ENCODE peak calls at places on chromosomes 7 and 10, in five cellular contexts. One of them, this sample, is unnamed.
A peak's percentile ranks its signal among the peaks of the same experiment; 100 is the strongest.

GRCh38 chr7:98562336-98563182 is 54.5 kb upstream of the NPTX2 start:
- DNase-seq in ovary: no peak
- DNase-seq in SK-N-SH: peak; percentile 43
- DNase-seq in A549: no peak
- DNase-seq in tibial nerve: no peak
- DNase-seq in this sample: no peak

GRCh38 chr10:60236869-60237524 is 152.7 kb downstream of the ANK3 start:
- DNase-seq in tibial nerve: peak; percentile 19
- DNase-seq in ovary: no peak
- DNase-seq in SK-N-SH: peak; percentile 16
- DNase-seq in A549: no peak
- DNase-seq in this sample: peak; percentile 52

GRCh38 chr10:110457851-110458582 is 39.7 kb upstream of the DUSP5 start:
- DNase-seq in tibial nerve: no peak
- DNase-seq in ovary: no peak
- DNase-seq in A549: no peak
- DNase-seq in SK-N-SH: no peak
- DNase-seq in this sample: no peak

GRCh38 chr7:95209778-95210177 is 114.6 kb downstream of the PON1 start:
- DNase-seq in tibial nerve: no peak
- DNase-seq in ovary: no peak
- DNase-seq in A549: no peak
- DNase-seq in SK-N-SH: no peak
- DNase-seq in this sample: no peak

GRCh38 chr7:1345796-1346532 is 113.3 kb downstream of the UNCX start:
- DNase-seq in A549: no peak
- DNase-seq in SK-N-SH: no peak
- DNase-seq in tibial nerve: no peak
- DNase-seq in ovary: no peak
- DNase-seq in this sample: peak; percentile 66

GRCh38 chr7:130914589-130915294 is 180.7 kb upstream of the KLF14 start:
- DNase-seq in A549: no peak
- DNase-seq in ovary: no peak
- DNase-seq in tibial nerve: no peak
- DNase-seq in SK-N-SH: no peak
- DNase-seq in this sample: no peak

GRCh38 chr7:157890921-157891401 is 554.2 kb downstream of the DNAJB6 start:
- DNase-seq in SK-N-SH: no peak
- DNase-seq in A549: no peak
- DNase-seq in tibial nerve: no peak
- DNase-seq in ovary: no peak
- DNase-seq in this sample: no peak

GRCh38 chr7:82617156-82617555 is 173.6 kb upstream of the CACNA2D1 start:
- DNase-seq in ovary: no peak
- DNase-seq in tibial nerve: no peak
- DNase-seq in SK-N-SH: no peak
- DNase-seq in A549: no peak
- DNase-seq in this sample: no peak

GRCh38 chr10:15144788-15145187 is 23.7 kb downstream of the NMT2 start:
- DNase-seq in ovary: no peak
- DNase-seq in SK-N-SH: no peak
- DNase-seq in A549: no peak
- DNase-seq in tibial nerve: no peak
- DNase-seq in this sample: no peak

GRCh38 chr7:93902777-93903423 is 3.5 kb upstream of the GNGT1 start:
- DNase-seq in A549: no peak
- DNase-seq in ovary: peak; percentile 51
- DNase-seq in SK-N-SH: peak; percentile 55
- DNase-seq in tibial nerve: no peak
- DNase-seq in this sample: no peak

DNA sequence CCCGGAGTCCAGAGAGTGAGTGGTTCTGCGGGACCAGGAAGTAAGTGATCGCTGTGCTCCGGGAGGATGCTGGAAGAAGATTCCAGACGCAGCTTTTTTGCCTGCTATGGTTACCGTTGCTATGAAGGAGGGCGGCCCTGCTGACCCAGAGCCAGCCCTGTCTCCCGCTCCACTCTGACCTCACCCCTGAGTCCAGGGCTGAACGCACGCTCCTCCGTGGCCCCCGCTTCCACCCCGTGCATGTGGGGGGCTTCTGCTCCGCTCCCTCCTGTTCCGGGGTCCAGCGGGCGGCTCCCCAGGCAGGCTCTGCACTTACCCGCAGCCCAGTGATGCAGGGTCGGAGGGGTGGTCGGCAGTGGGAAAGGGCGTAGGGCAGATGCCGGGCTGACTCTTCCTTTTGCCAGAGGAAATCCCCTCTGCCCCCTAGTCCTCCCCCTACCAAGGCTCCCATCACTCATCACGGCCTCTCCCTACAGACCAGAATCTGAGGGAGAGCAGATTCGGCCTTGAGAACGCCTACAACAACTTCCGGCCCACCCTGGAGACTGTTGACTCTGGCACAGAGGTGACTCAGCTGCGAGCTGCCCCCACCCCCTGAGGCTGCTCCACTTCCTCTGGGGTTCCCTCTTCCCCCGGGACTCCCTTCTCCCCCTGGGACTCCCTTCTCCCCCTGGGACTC is 2.6 kb upstream of the MUC17 start:
- DNase-seq in A549: peak; percentile 94
- DNase-seq in SK-N-SH: peak; percentile 82
- DNase-seq in ovary: peak; percentile 91
- DNase-seq in tibial nerve: peak; percentile 21
- DNase-seq in this sample: peak; percentile 83
- TF ChIP-seq EP300 in A549: peak; percentile 47
- TF ChIP-seq EP300 in SK-N-SH: no peak
- TF ChIP-seq EP300 in ovary: no peak
- TF ChIP-seq EP300 in tibial nerve: no peak
- TF ChIP-seq EP300 in this sample: no peak

DNA sequence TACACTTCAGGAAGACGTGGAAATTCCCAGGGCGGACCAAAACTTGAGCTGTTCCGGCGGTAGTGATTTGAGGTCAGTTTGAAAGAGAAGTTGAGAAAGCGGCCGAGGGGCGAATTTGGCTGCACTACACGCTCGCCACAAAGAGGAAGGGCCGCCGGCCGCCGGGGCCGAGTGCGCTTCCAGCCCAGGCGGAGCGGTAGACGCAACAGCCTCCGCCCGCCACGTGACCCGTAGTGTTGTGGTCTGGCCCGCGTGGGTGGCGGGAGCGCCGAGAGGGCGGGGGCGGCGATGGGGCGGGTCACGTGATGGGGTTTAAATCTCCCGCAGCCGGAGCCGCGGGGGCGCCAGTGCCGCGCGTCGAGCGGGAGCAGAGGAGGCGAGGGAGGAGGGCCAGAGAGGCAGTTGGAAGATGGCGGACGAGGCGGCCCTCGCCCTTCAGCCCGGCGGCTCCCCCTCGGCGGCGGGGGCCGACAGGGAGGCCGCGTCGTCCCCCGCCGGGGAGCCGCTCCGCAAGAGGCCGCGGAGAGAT is at the start of gene SIRT1:
- DNase-seq in ovary: peak; percentile 98
- DNase-seq in SK-N-SH: peak; percentile 98
- DNase-seq in A549: peak; percentile 91
- DNase-seq in tibial nerve: peak; percentile 96
- DNase-seq in this sample: peak; percentile 99
- TF ChIP-seq EP300 in ovary: peak; percentile 3
- TF ChIP-seq EP300 in SK-N-SH: no peak
- TF ChIP-seq EP300 in A549: no peak
- TF ChIP-seq EP300 in tibial nerve: peak; percentile 98
- TF ChIP-seq EP300 in this sample: no peak

GRCh38 chr7:47461161-47461560 is 120.8 kb downstream of the TNS3 start:
- DNase-seq in ovary: no peak
- DNase-seq in tibial nerve: no peak
- DNase-seq in A549: no peak
- DNase-seq in SK-N-SH: no peak
- DNase-seq in this sample: no peak
- TF ChIP-seq EP300 in ovary: no peak
- TF ChIP-seq EP300 in tibial nerve: no peak
- TF ChIP-seq EP300 in A549: no peak
- TF ChIP-seq EP300 in SK-N-SH: no peak
- TF ChIP-seq EP300 in this sample: no peak

DNA sequence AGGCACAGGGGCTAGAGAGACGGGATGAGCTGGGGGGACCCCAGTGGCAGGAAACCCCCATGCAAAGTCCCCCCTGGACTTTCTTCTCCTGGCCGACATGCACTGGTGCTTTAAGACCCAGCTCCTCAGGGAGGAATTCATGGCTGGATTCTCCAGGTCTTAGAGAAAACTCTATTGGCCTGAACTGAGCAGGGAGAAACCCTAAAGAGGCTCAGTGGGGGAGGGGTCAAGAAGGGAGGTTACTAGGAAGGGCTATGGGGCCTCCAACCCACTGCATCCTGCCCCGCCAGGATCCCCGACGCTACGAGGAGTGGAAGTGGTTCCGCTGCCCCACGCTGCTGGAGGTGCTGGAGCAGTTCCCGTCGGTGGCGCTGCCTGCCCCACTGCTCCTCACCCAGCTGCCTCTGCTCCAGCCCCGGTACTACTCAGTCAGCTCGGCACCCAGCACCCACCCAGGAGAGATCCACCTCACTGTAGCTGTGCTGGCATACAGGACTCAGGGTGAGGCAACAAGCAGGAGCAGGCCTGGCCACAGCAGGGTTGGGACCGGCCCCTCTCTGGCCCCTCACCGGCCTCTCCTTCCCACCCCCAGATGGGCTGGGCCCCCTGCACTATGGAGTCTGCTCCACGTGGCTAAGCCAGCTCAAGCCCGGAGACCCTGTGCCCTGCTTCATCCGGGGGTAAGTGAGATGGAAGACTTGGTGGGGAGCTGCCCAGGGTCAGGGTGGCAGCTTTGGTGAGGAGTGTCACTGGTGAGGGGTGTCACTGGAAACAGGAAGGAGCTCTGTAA is 13.8 kb downstream of the ATG9B start:
- DNase-seq in ovary: no peak
- DNase-seq in SK-N-SH: no peak
- DNase-seq in tibial nerve: no peak
- DNase-seq in A549: no peak
- DNase-seq in this sample: peak; percentile 49
- TF ChIP-seq EP300 in ovary: no peak
- TF ChIP-seq EP300 in SK-N-SH: no peak
- TF ChIP-seq EP300 in tibial nerve: no peak
- TF ChIP-seq EP300 in A549: no peak
- TF ChIP-seq EP300 in this sample: no peak

GRCh38 chr7:144650439-144650838 is 185.4 kb downstream of the TPK1 start:
- DNase-seq in SK-N-SH: no peak
- DNase-seq in ovary: no peak
- DNase-seq in tibial nerve: no peak
- DNase-seq in A549: no peak
- DNase-seq in this sample: peak; percentile 79

GRCh38 chr7:144659211-144659610 is 176.6 kb downstream of the TPK1 start:
- DNase-seq in A549: no peak
- DNase-seq in ovary: no peak
- DNase-seq in tibial nerve: no peak
- DNase-seq in SK-N-SH: no peak
- DNase-seq in this sample: no peak

GRCh38 chr7:144656960-144657359 is 178.9 kb downstream of the TPK1 start:
- DNase-seq in A549: no peak
- DNase-seq in tibial nerve: no peak
- DNase-seq in ovary: no peak
- DNase-seq in SK-N-SH: no peak
- DNase-seq in this sample: no peak

GRCh38 chr7:144649120-144649519 is 186.7 kb downstream of the TPK1 start:
- DNase-seq in A549: no peak
- DNase-seq in SK-N-SH: no peak
- DNase-seq in tibial nerve: no peak
- DNase-seq in ovary: no peak
- DNase-seq in this sample: no peak

DNA sequence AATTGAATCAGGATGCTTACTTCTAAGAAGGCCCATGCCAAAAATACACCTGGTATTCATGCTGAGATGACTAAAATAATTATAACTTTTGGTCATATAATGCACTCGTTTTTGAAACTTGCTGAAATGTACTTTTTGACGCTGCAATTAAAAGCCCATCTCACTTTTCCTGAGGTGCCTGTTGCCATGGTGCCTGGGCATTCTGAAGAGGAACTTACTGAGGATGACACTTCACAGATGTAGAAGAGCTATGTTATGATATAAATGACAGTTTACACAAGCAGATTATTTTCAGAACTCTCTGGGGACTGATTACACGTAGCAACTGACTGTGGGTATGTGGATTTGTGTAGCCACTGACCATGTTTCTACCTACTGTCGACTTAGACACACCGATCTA is 182.4 kb downstream of the TPK1 start:
- DNase-seq in tibial nerve: no peak
- DNase-seq in A549: no peak
- DNase-seq in SK-N-SH: no peak
- DNase-seq in ovary: no peak
- DNase-seq in this sample: no peak
- TF ChIP-seq EP300 in tibial nerve: no peak
- TF ChIP-seq EP300 in A549: no peak
- TF ChIP-seq EP300 in SK-N-SH: no peak
- TF ChIP-seq EP300 in ovary: no peak
- TF ChIP-seq EP300 in this sample: no peak

GRCh38 chr10:100347568-100348195 is 649 bp downstream of the SCD start:
- DNase-seq in ovary: no peak
- DNase-seq in SK-N-SH: peak; percentile 41
- DNase-seq in tibial nerve: no peak
- DNase-seq in A549: no peak
- DNase-seq in this sample: no peak
- TF ChIP-seq EP300 in ovary: no peak
- TF ChIP-seq EP300 in SK-N-SH: no peak
- TF ChIP-seq EP300 in tibial nerve: no peak
- TF ChIP-seq EP300 in A549: no peak
- TF ChIP-seq EP300 in this sample: no peak

DNA sequence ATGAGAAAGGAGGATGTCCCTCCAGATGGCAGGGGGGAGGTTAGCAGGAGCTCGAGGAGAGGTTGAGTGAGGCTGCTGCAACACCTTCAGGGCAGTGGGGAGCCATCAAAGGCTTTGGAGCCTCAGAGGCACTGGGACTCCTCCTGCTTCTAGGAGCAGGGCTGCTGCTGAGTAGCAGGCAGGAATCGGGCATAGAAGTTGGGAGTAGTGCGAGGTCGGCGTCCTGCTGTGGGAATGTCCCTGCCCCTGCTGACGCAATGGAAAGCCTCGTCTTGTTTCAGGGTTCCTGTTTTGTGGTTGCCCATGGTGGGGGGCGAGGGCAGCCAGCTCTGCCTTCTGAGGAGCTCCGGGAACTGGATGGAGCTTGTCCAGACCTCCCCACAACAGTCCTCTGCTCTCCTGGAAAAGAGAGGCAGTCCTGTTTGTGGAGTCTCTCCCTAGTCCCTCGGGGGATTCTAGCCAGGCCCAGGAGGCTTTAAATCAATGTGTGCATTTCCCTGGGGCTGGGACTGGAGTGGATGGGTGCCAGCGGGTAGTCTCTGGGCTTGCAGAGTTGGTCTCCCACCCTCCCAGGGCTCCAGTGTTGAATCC is 98.8 kb upstream of the PPIF start:
- DNase-seq in A549: no peak
- DNase-seq in ovary: no peak
- DNase-seq in SK-N-SH: peak; percentile 57
- DNase-seq in tibial nerve: peak; percentile 58
- DNase-seq in this sample: no peak
- TF ChIP-seq EP300 in A549: no peak
- TF ChIP-seq EP300 in ovary: no peak
- TF ChIP-seq EP300 in SK-N-SH: no peak
- TF ChIP-seq EP300 in tibial nerve: peak; percentile 81
- TF ChIP-seq EP300 in this sample: no peak